ENCODE peak calls at places on chromosomes 11 and 22, in eight cellular contexts. T is stomach; B is substantia nigra; K is heart right ventricle; S is effector memory CD4-positive, alpha-beta T cell; J is heart left ventricle; P is aorta; F is RWPE1. Q is an unnamed sample.

GRCh38 chr11:110337570-110338193 is 41.3 kb upstream of the RDX start:
- DNase-seq in T (no peak), S (no peak), F (peak), P (no peak), B (no peak), J (no peak), K (no peak), Q (no peak)

GRCh38 chr11:118834428-118835028 is 43.6 kb upstream of the DDX6 start:
- DNase-seq in B (no peak), J (no peak), F (no peak), P (no peak), T (no peak), S (no peak), K (no peak), Q (no peak)

GRCh38 chr11:1128333-1129142 is 29.2 kb upstream of the MUC5AC start:
- DNase-seq in F (no peak), T (peak), J (no peak), P (peak), S (no peak), K (no peak), B (no peak), Q (no peak)

GRCh38 chr22:43346521-43346929 is 3.4 kb upstream of the SCUBE1 start:
- DNase-seq in B (no peak), S (peak), J (no peak), F (peak), P (peak), T (peak), K (peak), Q (peak)

GRCh38 chr11:47667135-47667534 is 24.8 kb upstream of the MTCH2 start:
- DNase-seq in P (no peak), T (no peak), K (no peak), S (no peak), F (no peak), B (no peak), J (no peak), Q (no peak)

GRCh38 chr22:49959782-49960158 is 802 bp upstream of the PIM3 start:
- DNase-seq in J (no peak), S (no peak), P (no peak), F (peak), B (peak), K (no peak), T (peak), Q (peak)

GRCh38 chr11:106642331-106642730 is 375.9 kb downstream of the GUCY1A2 start:
- DNase-seq in F (no peak), K (no peak), J (no peak), T (no peak), S (no peak), B (no peak), P (no peak), Q (no peak)

GRCh38 chr11:60265373-60266214 is 14.9 kb upstream of the MS4A4A start:
- DNase-seq in J (no peak), K (peak), S (no peak), B (no peak), P (no peak), T (no peak), F (peak), Q (peak)

GRCh38 chr11:67354314-67355022 is 1.1 kb upstream of the POLD4 start:
- DNase-seq in B (no peak), J (peak), K (peak), S (no peak), T (peak), F (peak), P (peak), Q (peak)

GRCh38 chr11:62539238-62539925 is 7.2 kb downstream of the AHNAK start:
- DNase-seq in B (no peak), K (peak), T (peak), S (peak), P (peak), F (peak), J (peak), Q (peak)

GRCh38 chr11:62373464-62374110 is 36.3 kb downstream of the ASRGL1 start:
- DNase-seq in S (no peak), T (no peak), F (no peak), J (no peak), P (no peak), B (no peak), K (no peak), Q (no peak)

GRCh38 chr11:113504586-113504985 is 29.4 kb upstream of the DRD2 start:
- DNase-seq in T (no peak), P (no peak), S (no peak), B (no peak), J (no peak), K (no peak), F (no peak), Q (peak)

GRCh38 chr22:31915499-31916065 is 28.8 kb upstream of the YWHAH start:
- DNase-seq in B (no peak), S (no peak), F (no peak), P (no peak), J (no peak), T (no peak), K (no peak), Q (peak)

GRCh38 chr11:111918390-111919256 is at the start of gene C11orf52:
- DNase-seq in B (no peak), K (peak), S (no peak), T (peak), J (peak), F (peak), P (no peak), Q (peak)

GRCh38 chr11:6458352-6458751 is 15.4 kb downstream of the TRIM3 start:
- DNase-seq in T (no peak), F (no peak), J (no peak), S (no peak), K (no peak), B (no peak), P (no peak), Q (no peak)

GRCh38 chr22:20865331-20865730 is 6.5 kb downstream of the SNAP29 start:
- DNase-seq in K (no peak), S (no peak), B (no peak), J (no peak), F (no peak), P (peak), T (no peak), Q (no peak)

GRCh38 chr11:125069796-125070195 is 6.7 kb downstream of the SLC37A2 start:
- DNase-seq in T (no peak), P (no peak), S (no peak), F (peak), B (no peak), K (no peak), J (no peak), Q (no peak)

GRCh38 chr11:77179048-77179447 is 51.0 kb downstream of the MYO7A start:
- DNase-seq in J (no peak), T (no peak), P (no peak), F (no peak), S (no peak), B (no peak), K (no peak), Q (no peak)

GRCh38 chr11:106242723-106243405 is 165.4 kb downstream of the AASDHPPT start:
- DNase-seq in F (no peak), T (no peak), P (no peak), S (no peak), K (no peak), B (no peak), J (no peak), Q (no peak)

GRCh38 chr11:61532136-61533038 is 23.8 kb downstream of the LRRC10B start:
- DNase-seq in P (no peak), J (no peak), F (peak), S (no peak), K (no peak), B (no peak), T (peak), Q (peak)

GRCh38 chr11:69878144-69878883 is 59.1 kb upstream of the FGF3 start:
- DNase-seq in K (no peak), S (no peak), P (peak), F (no peak), J (no peak), T (no peak), B (no peak), Q (no peak)

GRCh38 chr11:69437001-69437875 is 44.2 kb upstream of the LINC01488 start:
- DNase-seq in T (no peak), S (no peak), J (no peak), K (no peak), B (no peak), P (peak), F (peak), Q (no peak)

GRCh38 chr22:39368402-39368801 is 18.6 kb downstream of the SYNGR1 start:
- DNase-seq in S (no peak), P (no peak), K (peak), B (no peak), F (no peak), T (no peak), J (no peak), Q (no peak)

GRCh38 chr11:83572521-83572920 is 286.4 kb upstream of the CCDC90B start:
- DNase-seq in K (no peak), B (no peak), T (no peak), J (no peak), P (no peak), S (no peak), F (no peak), Q (no peak)

GRCh38 chr22:33302049-33302545 is 243.9 kb upstream of the SYN3 start:
- DNase-seq in B (peak), J (peak), P (peak), K (peak), F (peak), S (no peak), T (peak), Q (peak)

GRCh38 chr11:124078591-124078990 is 36.7 kb upstream of the VWA5A start:
- DNase-seq in K (no peak), T (no peak), F (no peak), S (no peak), J (no peak), P (no peak), B (no peak), Q (no peak)

GRCh38 chr11:2923446-2924375 is 5.5 kb downstream of the PHLDA2 start:
- DNase-seq in F (no peak), T (no peak), K (no peak), J (no peak), P (no peak), B (no peak), S (no peak), Q (no peak)

GRCh38 chr11:10575999-10576398 is 7.5 kb upstream of the LYVE1 start:
- DNase-seq in F (no peak), P (no peak), J (no peak), T (no peak), K (no peak), B (no peak), S (no peak), Q (no peak)

GRCh38 chr22:49544286-49544685 is 283.4 kb downstream of the BRD1 start:
- DNase-seq in T (no peak), P (peak), B (no peak), S (no peak), J (no peak), F (no peak), K (no peak), Q (no peak)

GRCh38 chr11:128503231-128503991 is 83.9 kb downstream of the ETS1 start:
- DNase-seq in T (no peak), S (peak), J (no peak), B (no peak), F (peak), P (no peak), K (no peak), Q (no peak)

GRCh38 chr11:48025293-48025982 is 45.1 kb downstream of the PTPRJ start:
- DNase-seq in S (no peak), P (peak), F (no peak), B (no peak), T (no peak), K (no peak), J (no peak), Q (no peak)

GRCh38 chr22:43000441-43001175 is 14.3 kb downstream of the PACSIN2 start:
- DNase-seq in K (no peak), P (peak), T (no peak), B (no peak), F (no peak), S (no peak), J (no peak), Q (no peak)

GRCh38 chr11:70493089-70493474 is 94.8 kb downstream of the CTTN start:
- DNase-seq in B (no peak), K (no peak), P (no peak), S (no peak), T (no peak), J (no peak), F (no peak), Q (no peak)

GRCh38 chr22:41681616-41682015 is 7.1 kb downstream of the SNU13 start:
- DNase-seq in T (no peak), S (no peak), J (no peak), P (peak), B (no peak), F (no peak), K (no peak), Q (peak)

GRCh38 chr22:24037851-24038765 is 27.0 kb downstream of the CABIN1 start:
- DNase-seq in P (no peak), T (peak), S (no peak), B (no peak), J (no peak), K (no peak), F (no peak), Q (no peak)

GRCh38 chr11:95586681-95587080 is 202.9 kb downstream of the FAM76B start:
- DNase-seq in F (no peak), K (no peak), J (no peak), S (no peak), T (no peak), P (no peak), B (no peak), Q (no peak)

GRCh38 chr11:11605181-11605580 is 16.6 kb downstream of the GALNT18 start:
- DNase-seq in T (no peak), K (no peak), B (no peak), S (no peak), F (no peak), J (no peak), P (no peak), Q (no peak)

GRCh38 chr11:19702620-19703019 is 10.0 kb upstream of the NAV2 start:
- DNase-seq in J (no peak), F (no peak), S (no peak), K (no peak), B (no peak), T (no peak), P (no peak), Q (no peak)

GRCh38 chr22:46934746-46935491 is 172.5 kb downstream of the TBC1D22A start:
- DNase-seq in F (peak), T (no peak), B (no peak), P (peak), K (no peak), S (no peak), J (no peak), Q (peak)

GRCh38 chr22:25749420-25750169 is 7.6 kb downstream of the MYO18B start:
- DNase-seq in P (no peak), B (no peak), F (no peak), J (no peak), T (no peak), K (no peak), S (no peak), Q (no peak)
- H3K27ac ChIP-seq in P (peak), B (no peak), F (no peak), J (peak), T (no peak), K (peak), S (no peak), Q (no peak)

GRCh38 chr11:45960387-45961110 is 38.1 kb downstream of the LARGE2 start:
- DNase-seq in J (no peak), S (no peak), K (no peak), F (no peak), P (no peak), B (no peak), T (no peak), Q (no peak)

GRCh38 chr11:45961841-45962240 is 39.4 kb downstream of the LARGE2 start:
- DNase-seq in T (no peak), P (no peak), F (no peak), S (no peak), K (no peak), B (no peak), J (no peak), Q (no peak)

GRCh38 chr11:45967506-45967905 is 45.0 kb downstream of the LARGE2 start:
- DNase-seq in S (no peak), T (no peak), J (no peak), F (no peak), K (no peak), B (no peak), P (no peak), Q (no peak)

GRCh38 chr11:45959851-45960250 is 37.4 kb downstream of the LARGE2 start:
- DNase-seq in P (no peak), J (no peak), F (no peak), K (no peak), T (no peak), S (no peak), B (no peak), Q (no peak)

DNA sequence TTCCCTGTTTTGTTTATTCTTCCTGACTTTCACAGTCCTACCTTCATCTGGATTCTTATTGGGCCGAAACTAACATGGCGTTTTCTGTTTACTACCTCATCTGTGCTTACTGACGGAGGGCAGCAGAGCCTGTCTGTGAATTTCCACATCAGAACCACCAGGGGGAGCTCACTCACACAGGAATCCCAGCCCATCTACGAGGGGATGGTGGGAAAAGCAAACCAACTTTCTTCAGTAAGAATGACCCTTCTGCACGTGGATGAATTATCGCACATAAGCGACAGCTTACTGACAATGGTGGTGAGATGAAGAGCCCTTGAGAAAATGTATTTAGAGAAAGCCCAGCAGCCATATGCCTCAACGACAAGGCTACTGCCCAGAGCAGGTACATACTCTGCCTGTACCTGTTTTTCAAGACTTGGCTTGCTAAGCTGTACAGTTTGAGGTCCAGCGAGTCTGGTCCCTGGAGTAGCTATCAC is 42.5 kb downstream of the LARGE2 start:
- DNase-seq in B (no peak), P (no peak), F (peak), T (peak), J (peak), K (peak), S (peak), Q (peak)
- H3K27ac ChIP-seq in B (no peak), P (no peak), F (peak), T (no peak), J (no peak), K (no peak), S (no peak), Q (no peak)

DNA sequence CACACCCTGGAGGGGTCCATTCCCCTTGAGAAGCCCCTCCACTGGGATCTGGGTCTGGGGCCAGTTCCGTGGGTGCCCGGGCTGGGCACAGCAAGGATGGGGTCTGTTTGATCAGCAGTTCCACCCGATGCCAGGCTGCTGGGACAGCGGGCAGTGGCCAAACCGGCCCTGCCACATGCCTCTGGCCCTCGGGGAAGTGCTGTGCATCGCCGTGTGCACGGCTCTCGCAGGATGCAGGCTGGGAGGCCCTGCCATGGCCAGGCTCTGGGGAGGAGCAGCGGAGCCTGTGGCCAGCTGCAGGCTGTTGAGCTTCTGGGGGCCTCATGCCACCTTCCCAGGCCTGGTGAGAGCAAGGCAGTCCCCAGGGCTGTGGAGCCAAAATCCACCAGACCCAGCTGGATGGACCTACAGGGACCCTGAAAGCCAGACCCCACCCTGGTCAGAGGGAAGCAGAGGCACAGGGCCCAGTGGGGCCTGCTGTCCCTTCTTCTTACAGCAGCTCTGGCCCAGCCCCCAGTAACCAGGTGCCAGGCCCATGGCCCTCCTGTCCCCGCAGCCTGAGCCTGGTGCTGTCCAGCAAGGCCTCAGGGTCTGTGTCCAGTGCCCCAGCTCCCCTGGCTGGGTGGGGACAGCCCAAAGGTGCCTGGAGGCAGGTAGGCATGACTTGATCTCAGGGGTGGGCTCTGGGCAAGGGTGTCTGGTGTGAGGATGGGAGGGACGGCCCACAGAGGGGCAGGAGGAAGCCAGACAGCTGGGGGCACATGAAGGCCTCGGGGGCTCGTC is 57.3 kb downstream of the WNT7B start:
- DNase-seq in T (peak), J (no peak), S (no peak), K (no peak), B (no peak), P (no peak), F (no peak), Q (no peak)
- H3K27ac ChIP-seq in T (no peak), J (no peak), S (no peak), K (no peak), B (no peak), P (no peak), F (peak), Q (no peak)

DNA sequence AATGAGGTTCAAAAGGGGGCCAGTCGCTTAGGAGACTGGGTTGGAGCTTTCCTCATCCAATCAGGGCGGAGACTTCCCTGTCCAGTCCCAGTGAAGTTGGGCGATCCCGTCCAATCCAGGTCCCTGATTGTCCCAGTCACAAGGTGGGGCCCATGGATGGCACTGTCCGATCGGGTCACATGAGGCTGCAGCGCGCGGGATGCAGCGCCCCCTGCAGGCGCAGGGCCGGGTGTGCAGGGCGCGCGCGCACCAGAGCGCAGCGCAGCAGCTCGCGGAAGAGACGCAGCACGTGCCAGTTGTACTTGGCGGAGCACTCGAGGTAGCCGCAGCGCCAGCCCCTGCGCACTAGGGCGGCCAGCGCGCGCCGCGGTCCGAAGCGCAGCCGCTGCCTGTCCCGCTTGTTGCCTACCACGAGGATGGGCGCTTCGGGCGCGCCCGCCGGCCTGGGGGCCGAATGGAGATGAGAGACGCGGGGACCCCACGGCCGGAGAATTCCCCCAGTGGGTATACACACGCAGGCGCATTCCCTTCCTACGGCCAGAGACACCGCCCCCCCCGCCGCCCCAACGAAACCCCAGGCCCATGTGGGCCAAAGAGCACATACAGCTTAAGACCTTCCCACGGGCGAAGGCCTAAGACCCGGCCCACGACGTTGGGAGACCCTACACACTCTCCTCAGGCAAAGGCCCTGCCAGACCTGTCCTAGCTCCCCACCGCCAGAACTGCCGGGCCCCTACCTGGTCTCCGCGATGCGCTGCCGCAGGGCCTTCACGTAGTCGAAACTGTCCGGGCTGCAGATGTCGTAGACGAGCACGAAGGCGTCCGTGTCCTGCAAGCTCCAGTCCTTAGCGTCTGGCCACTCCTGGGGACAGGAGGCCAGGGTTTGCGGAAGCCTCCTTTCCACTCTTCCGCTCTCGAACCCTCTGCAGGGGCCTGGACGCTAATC is 2.1 kb downstream of the RASL10A start:
- DNase-seq in J (no peak), F (no peak), S (no peak), P (peak), K (no peak), B (no peak), T (no peak), Q (peak)
- H3K27ac ChIP-seq in J (no peak), F (no peak), S (no peak), P (no peak), K (no peak), B (no peak), T (no peak), Q (no peak)

GRCh38 chr22:37990302-37990701 is 5.9 kb upstream of the SOX10 start:
- DNase-seq in J (peak), T (no peak), B (no peak), K (peak), S (no peak), F (no peak), P (no peak), Q (no peak)

GRCh38 chr22:37994049-37994448 is 9.7 kb upstream of the SOX10 start:
- DNase-seq in F (no peak), K (no peak), P (no peak), B (no peak), S (no peak), T (no peak), J (no peak), Q (no peak)

GRCh38 chr22:37989146-37990045 is 5.0 kb upstream of the SOX10 start:
- DNase-seq in J (no peak), T (no peak), K (no peak), F (no peak), S (no peak), P (no peak), B (no peak), Q (no peak)

GRCh38 chr22:37991738-37992442 is 7.5 kb upstream of the SOX10 start:
- DNase-seq in B (no peak), K (no peak), P (no peak), T (no peak), S (no peak), J (no peak), F (no peak), Q (no peak)

GRCh38 chr22:37990862-37991261 is 6.5 kb upstream of the SOX10 start:
- DNase-seq in J (no peak), B (no peak), T (no peak), P (no peak), S (no peak), K (no peak), F (no peak), Q (no peak)
- H3K27ac ChIP-seq in J (no peak), B (peak), T (no peak), P (no peak), S (no peak), K (no peak), F (no peak), Q (no peak)

Q was measured in small intestine.